ENCODE peak calls at places on chromosomes 4 and X, in four cellular contexts. U is right lobe of liver, L is upper lobe of right lung, E is IMR-90. M is an unnamed sample.

GRCh38 chr4:30920043-30920442 is 199.9 kb downstream of the PCDH7 start:
- DNase-seq in U (no peak), L (no peak), E (no peak), M (no peak)

GRCh38 chrX:2781226-2781571 is 29.4 kb downstream of the XG start:
- DNase-seq in U (no peak), L (no peak), E (no peak), M (no peak)

GRCh38 chr4:132344924-132345828 is 803.9 kb upstream of the PCDH10 start:
- DNase-seq in U (no peak), L (no peak), E (no peak), M (no peak)

GRCh38 chr4:126097155-126097554 is 782.4 kb downstream of the FAT4 start:
- DNase-seq in U (no peak), L (no peak), E (no peak), M (no peak)

GRCh38 chr4:81136161-81136910 is 78.7 kb downstream of the PRKG2 start:
- DNase-seq in U (no peak), L (no peak), E (peak; percentile 95), M (no peak)

GRCh38 chr4:188032170-188032569 is 36.6 kb downstream of the ZFP42 start:
- DNase-seq in U (no peak), L (no peak), E (no peak), M (no peak)

GRCh38 chr4:1077711-1078477 is 35.5 kb downstream of the RNF212 start:
- DNase-seq in U (no peak), L (no peak), E (no peak), M (no peak)

GRCh38 chr4:33658971-33659370 is 2585.3 kb downstream of the ARAP2 start:
- DNase-seq in U (no peak), L (no peak), E (no peak), M (no peak)

GRCh38 chrX:119655125-119655524 is 37.8 kb downstream of the SEPTIN6 start:
- DNase-seq in U (no peak), L (no peak), E (peak; percentile 88), M (peak; percentile 32)

GRCh38 chrX:42241421-42241820 is 318.1 kb upstream of the CASK start:
- DNase-seq in U (no peak), L (no peak), E (no peak), M (no peak)

GRCh38 chr4:54440394-54441223 is 211.5 kb downstream of the PDGFRA start:
- DNase-seq in U (no peak), L (no peak), E (peak; percentile 34), M (no peak)

GRCh38 chrX:45232139-45232538 is 31.5 kb upstream of the DIPK2B start:
- DNase-seq in U (no peak), L (no peak), E (no peak), M (no peak)

GRCh38 chrX:115344885-115345653 is 55.6 kb downstream of the LUZP4 start:
- DNase-seq in U (peak; percentile 89), L (peak; percentile 87), E (peak; percentile 95), M (peak; percentile 88)

GRCh38 chrX:106619797-106620196 is 8.0 kb downstream of the RADX start:
- DNase-seq in U (no peak), L (no peak), E (peak; percentile 11), M (no peak)

GRCh38 chr4:147782087-147782781 is 50.3 kb downstream of the ARHGAP10 start:
- DNase-seq in U (no peak), L (no peak), E (peak; percentile 70), M (no peak)

GRCh38 chr4:70269674-70270073 is 27.3 kb downstream of the CSN3 start:
- DNase-seq in U (no peak), L (no peak), E (no peak), M (no peak)

GRCh38 chr4:100366213-100366612 is 151.6 kb downstream of the EMCN start:
- DNase-seq in U (no peak), L (no peak), E (peak; percentile 9), M (no peak)

GRCh38 chr4:127055349-127055748 is 577.4 kb upstream of the INTU start:
- DNase-seq in U (no peak), L (no peak), E (peak; percentile 70), M (no peak)

GRCh38 chr4:10457255-10457801 is at the start of gene ZNF518B:
- DNase-seq in U (peak; percentile 78), L (peak; percentile 87), E (peak; percentile 48), M (peak; percentile 58)

GRCh38 chr4:186739317-186739716 is 15.7 kb upstream of the FAT1 start:
- DNase-seq in U (no peak), L (no peak), E (no peak), M (no peak)

GRCh38 chr4:112029642-112030235 is 115.5 kb upstream of the FAM241A start:
- DNase-seq in U (no peak), L (no peak), E (no peak), M (no peak)

GRCh38 chr4:74098628-74098995 is 383 bp downstream of the CXCL2 start:
- DNase-seq in U (peak; percentile 63), L (peak; percentile 72), E (no peak), M (no peak)

GRCh38 chrX:149198980-149199732 is 305.9 kb downstream of the IDS start:
- DNase-seq in U (no peak), L (no peak), E (no peak), M (no peak)

GRCh38 chr4:152644130-152644529 is 35.7 kb downstream of the TMEM154 start:
- DNase-seq in U (no peak), L (no peak), E (no peak), M (no peak)

GRCh38 chr4:152643153-152644035 is 36.4 kb downstream of the TMEM154 start:
- DNase-seq in U (peak; percentile 60), L (no peak), E (no peak), M (no peak)

GRCh38 chr4:152635876-152636275 is 43.9 kb downstream of the TMEM154 start:
- DNase-seq in U (no peak), L (no peak), E (no peak), M (no peak)

GRCh38 chr4:152640058-152640921 is 39.5 kb downstream of the TMEM154 start:
- DNase-seq in U (no peak), L (no peak), E (peak; percentile 28), M (no peak)
- TF ChIP-seq CTCF in U (peak; percentile 67), L (peak; percentile 64), E (peak; percentile 68), M (peak; percentile 61)

GRCh38 chrX:103691059-103691458 is 4.6 kb upstream of the MORF4L2 start:
- DNase-seq in U (no peak), L (no peak), E (no peak), M (no peak)
- H3K9me3 ChIP-seq in U (no peaks in the 10 kb centered on the region), L (no peaks in the 10 kb centered on the region), E (no peaks in the 10 kb centered on the region), M (no peaks in the 10 kb centered on the region)

GRCh38 chr4:38831653-38832052 is 25.0 kb downstream of the TLR6 start:
- DNase-seq in U (no peak), L (no peak), E (peak; percentile 72), M (no peak)

GRCh38 chr4:38832206-38832605 is 24.4 kb downstream of the TLR6 start:
- DNase-seq in U (no peak), L (no peak), E (no peak), M (no peak)

GRCh38 chr4:38829237-38829636 is 24.6 kb upstream of the TLR1 start:
- DNase-seq in U (no peak), L (no peak), E (no peak), M (no peak)

GRCh38 chr4:38834570-38834969 is 22.0 kb downstream of the TLR6 start:
- DNase-seq in U (no peak), L (no peak), E (no peak), M (no peak)

DNA sequence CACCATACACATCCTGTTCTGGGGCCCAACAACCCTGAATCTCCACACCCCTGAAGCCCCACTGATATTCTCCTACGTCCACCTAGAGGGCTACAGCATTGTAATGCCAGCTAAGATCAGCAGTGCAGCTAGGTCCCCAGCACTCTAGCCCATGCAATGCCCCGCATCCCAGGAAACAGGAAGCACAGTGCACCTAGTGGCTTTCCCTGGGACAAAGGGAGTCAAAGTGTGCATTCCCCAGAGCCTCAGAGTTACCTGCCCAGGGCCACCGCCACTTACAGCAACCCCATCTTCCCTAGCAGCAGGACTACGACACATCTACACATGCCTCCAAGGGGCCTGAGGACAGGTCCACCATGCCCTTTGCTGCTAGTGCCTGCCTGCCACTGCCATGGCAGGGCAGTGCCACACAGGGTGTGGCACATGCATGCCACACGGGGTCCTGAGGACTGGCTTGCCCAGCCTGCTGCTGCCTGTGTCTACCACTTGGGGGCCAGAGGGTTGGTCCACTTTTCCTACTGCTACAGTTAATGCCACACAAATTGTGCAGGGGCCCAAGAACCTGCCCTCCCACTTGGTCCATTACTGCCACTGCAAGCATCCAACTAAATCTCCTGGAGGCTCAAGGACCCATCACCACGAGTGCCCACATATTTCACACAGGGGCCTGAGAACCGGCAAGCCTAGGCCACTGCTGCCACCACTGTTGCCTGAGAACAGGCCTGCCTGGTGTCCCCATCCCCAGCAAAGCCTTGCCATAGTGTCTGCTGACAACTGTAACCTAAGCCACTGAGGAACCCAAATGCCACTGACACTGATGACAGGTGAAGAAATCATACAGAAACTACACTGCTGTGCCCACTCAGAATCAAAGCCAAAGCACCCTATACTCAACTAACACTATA is 23.7 kb downstream of the TLR6 start:
- DNase-seq in U (no peak), L (no peak), E (no peak), M (no peak)
- TF ChIP-seq CTCF in U (no peak), L (no peak), E (no peak), M (no peak)

GRCh38 chr4:5774416-5775056 is 63.5 kb downstream of the EVC start:
- DNase-seq in U (no peak), L (peak; percentile 2), E (no peak), M (no peak)

GRCh38 chr4:5770051-5770450 is 59.0 kb downstream of the EVC start:
- DNase-seq in U (no peak), L (peak; percentile 33), E (no peak), M (no peak)

GRCh38 chr4:5773271-5773555 is 62.2 kb downstream of the EVC start:
- DNase-seq in U (no peak), L (no peak), E (peak; percentile 82), M (no peak)

GRCh38 chr4:5776510-5776909 is 65.5 kb downstream of the EVC start:
- DNase-seq in U (no peak), L (no peak), E (no peak), M (no peak)

GRCh38 chr4:5772528-5773270 is 61.7 kb downstream of the EVC start:
- DNase-seq in U (no peak), L (peak; percentile 38), E (no peak), M (no peak)
- H3K9me3 ChIP-seq in U (no peaks in the 10 kb centered on the region), L (peaks cover 7% of the 10 kb centered on the region), E (peaks cover 4% of the 10 kb centered on the region), M (peaks cover 17% of the 10 kb centered on the region)

DNA sequence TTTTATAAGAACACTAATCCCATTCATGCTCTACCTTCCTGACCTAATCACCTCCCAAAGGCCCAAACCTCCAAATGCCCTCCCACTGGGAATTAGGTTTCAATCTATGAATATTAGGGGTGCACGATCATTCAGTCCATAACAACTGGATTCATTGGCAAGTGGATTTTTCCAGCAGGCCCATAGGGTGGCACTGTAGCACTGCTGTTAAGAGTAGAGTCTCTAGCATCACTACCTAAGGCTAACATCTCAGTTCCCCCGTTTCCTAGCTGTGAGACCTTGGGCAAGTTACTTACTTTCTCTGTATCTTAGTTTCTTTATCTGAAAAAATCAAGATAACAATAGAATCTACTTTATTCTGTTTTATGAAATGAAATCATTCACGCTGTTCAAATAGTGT is 315.8 kb downstream of the STIM2 start:
- DNase-seq in U (no peak), L (no peak), E (peak; percentile 41), M (no peak)
- TF ChIP-seq CTCF in U (peak; percentile 25), L (peak; percentile 30), E (peak; percentile 43), M (peak; percentile 26)

GRCh38 chr4:160247091-160247656 is 1144.3 kb downstream of the RAPGEF2 start:
- DNase-seq in U (no peak), L (no peak), E (no peak), M (no peak)
- H3K9me3 ChIP-seq in U (no peaks in the 10 kb centered on the region), L (no peaks in the 10 kb centered on the region), E (peaks cover 17% of the 10 kb centered on the region), M (no peaks in the 10 kb centered on the region)

GRCh38 chrX:70960728-70961127 is 29.8 kb upstream of the SLC7A3 start:
- DNase-seq in U (no peak), L (no peak), E (no peak), M (no peak)
- TF ChIP-seq CTCF in U (peak; percentile 13), L (no peak), E (peak; percentile 6), M (no peak)

M was measured in heart left ventricle.